ENCODE peak calls at places on chromosomes 1 and 21, in six cellular contexts. L is LoVo, W is glutamatergic neuron, M is vagina, U is brain microvascular endothelial cell, T is NCI-H2029. N is an unnamed sample.

GRCh38 chr1:94862718-94863117 is 42.6 kb downstream of the SLC44A3 start:
- DNase-seq in T (no peak), M (no peak), L (no peak), U (no peak), W (no peak), N (no peak)

GRCh38 chr1:37845781-37846180 is 13.6 kb downstream of the MTF1 start:
- DNase-seq in W (no peak), U (no peak), M (no peak), L (no peak), T (no peak), N (peak)

GRCh38 chr1:200979574-200980451 is 43.7 kb downstream of the KIF21B start:
- DNase-seq in U (peak), M (no peak), W (peak), L (peak), T (no peak), N (peak)

GRCh38 chr1:154862927-154863701 is 7.0 kb downstream of the KCNN3 start:
- DNase-seq in L (no peak), M (no peak), W (peak), U (no peak), T (no peak), N (no peak)

GRCh38 chr21:44598031-44598430 is 2.4 kb upstream of the KRTAP10-7 start:
- DNase-seq in U (no peak), M (no peak), L (no peak), W (no peak), T (no peak), N (no peak)

GRCh38 chr21:39346671-39347327 is 2.1 kb downstream of the HMGN1 start:
- DNase-seq in U (no peak), L (no peak), W (no peak), M (no peak), T (no peak), N (no peak)

GRCh38 chr1:206949208-206949607 is 2.9 kb upstream of the PIGR start:
- DNase-seq in W (no peak), T (no peak), U (no peak), L (no peak), M (no peak), N (no peak)

GRCh38 chr1:207366022-207366421 is 44.5 kb downstream of the CD55 start:
- DNase-seq in W (no peak), T (no peak), L (no peak), U (no peak), M (no peak), N (no peak)

N was measured in GF-D8.